ENCODE peak calls at places on chromosomes 12 and 14, in nine cellular contexts. W, B, P, Y, O, N, A, M and R are unnamed samples.

GRCh38 chr12:64891629-64892028 is 67.2 kb downstream of the TBC1D30 start:
- DNase-seq in B (no peak), N (no peak), P (no peak), W (no peak), Y (no peak), M (no peak), O (no peak), A (no peak), R (no peak)

GRCh38 chr14:89167705-89168104 is 249.3 kb downstream of the FOXN3 start:
- DNase-seq in N (no peak), P (no peak), O (no peak), Y (no peak), M (no peak), B (no peak), W (no peak), A (no peak), R (no peak)

GRCh38 chr14:103718572-103718971 is 3.0 kb downstream of the ZFYVE21 start:
- DNase-seq in A (no peak), Y (no peak), W (no peak), O (no peak), P (no peak), B (no peak), M (no peak), N (no peak), R (no peak)

GRCh38 chr14:64953661-64954060 is 11.1 kb upstream of the GPX2 start:
- DNase-seq in B (no peak), A (no peak), P (no peak), Y (no peak), N (no peak), W (no peak), O (no peak), M (no peak), R (no peak)

GRCh38 chr12:2925322-2925995 is 33.7 kb upstream of the TEAD4 start:
- DNase-seq in Y (peak; percentile 19), B (no peak), W (no peak), P (no peak), A (peak; percentile 12), O (no peak), M (no peak), N (no peak), R (no peak)

GRCh38 chr14:74886001-74886400 is 4.3 kb downstream of the DLST start:
- DNase-seq in W (no peak), N (no peak), A (no peak), Y (peak; percentile 92), P (no peak), O (peak; percentile 96), M (no peak), B (no peak), R (no peak)

GRCh38 chr12:89323568-89324218 is 28.6 kb downstream of the DUSP6 start:
- DNase-seq in P (no peak), O (no peak), N (no peak), M (no peak), W (no peak), A (no peak), B (no peak), Y (no peak), R (no peak)

GRCh38 chr12:110849748-110850403 is 3.1 kb downstream of the CCDC63 start:
- DNase-seq in W (no peak), Y (no peak), B (no peak), M (no peak), O (no peak), P (no peak), A (no peak), N (no peak), R (no peak)

GRCh38 chr12:23751641-23752040 is 197.8 kb downstream of the SOX5 start:
- DNase-seq in N (no peak), Y (no peak), A (no peak), W (no peak), M (no peak), O (no peak), B (no peak), P (no peak), R (no peak)

GRCh38 chr14:29458547-29458946 is 469.1 kb downstream of the PRKD1 start:
- DNase-seq in N (no peak), A (no peak), B (no peak), W (no peak), Y (no peak), M (no peak), O (no peak), P (no peak), R (peak; percentile 70)

GRCh38 chr12:93243689-93244513 is 133.8 kb upstream of the NUDT4 start:
- DNase-seq in W (no peak), M (no peak), A (peak; percentile 25), P (peak; percentile 52), N (no peak), Y (peak; percentile 79), O (peak; percentile 59), B (peak; percentile 42), R (no peak)

GRCh38 chr14:106489112-106489881 is 962.9 kb downstream of the TMEM121 start:
- DNase-seq in W (no peak), O (no peak), Y (no peak), M (no peak), N (no peak), B (no peak), A (no peak), P (no peak), R (no peak)

GRCh38 chr12:88816201-88816600 is 235.9 kb upstream of the KITLG start:
- DNase-seq in N (peak; percentile 35), P (no peak), Y (no peak), A (no peak), W (no peak), M (no peak), O (peak; percentile 8), B (no peak), R (peak; percentile 43)

GRCh38 chr12:121992059-121992879 is 29.4 kb upstream of the BCL7A start:
- DNase-seq in N (peak; percentile 86), B (peak; percentile 36), O (peak; percentile 92), P (peak; percentile 47), W (peak; percentile 47), A (peak; percentile 97), M (peak; percentile 38), Y (peak; percentile 99), R (no peak)

GRCh38 chr12:752673-753400 is 458 bp downstream of the WNK1 start:
- DNase-seq in A (no peak), M (peak; percentile 89), O (no peak), B (peak; percentile 32), Y (peak; percentile 49), W (peak; percentile 36), P (peak; percentile 78), N (no peak), R (no peak)

GRCh38 chr12:81245918-81246611 is 168.2 kb downstream of the ACSS3 start:
- DNase-seq in Y (no peak), M (no peak), A (no peak), P (no peak), B (no peak), N (no peak), W (no peak), O (no peak), R (peak; percentile 19)